ENCODE peak calls at places on chromosomes 11 and 22, in seven cellular contexts. N is posterior cingulate gyrus; E is GM13977; G is stimulated activated CD4-positive, alpha-beta T cell treated with anti-CD3 and anti-CD28 coated beads, Interleukin-1b, Interleukin-23, amount 100 ng/mL, for 24 hours; Y is fibroblast of lung; Q is NCI-H446; A is naive thymus-derived CD4-positive, alpha-beta T cell. L is an unnamed sample.
A peak's percentile ranks its signal among the peaks of the same experiment; 100 is the strongest.

GRCh38 chr11:22732588-22732987 is 66.2 kb downstream of the GAS2 start:
- DNase-seq in N (no peak), E (no peak), G (no peak), Y (no peak), Q (no peak), A (no peak), L (no peak)

GRCh38 chr11:17640493-17641164 is 78.7 kb upstream of the MYOD1 start:
- DNase-seq in N (no peak), E (peak; percentile 3), G (no peak), Y (no peak), Q (no peak), A (no peak), L (no peak)

GRCh38 chr11:47881145-47881544 is 33.0 kb upstream of the NUP160 start:
- DNase-seq in N (no peak), E (no peak), G (no peak), Y (no peak), Q (no peak), A (no peak), L (no peak)

GRCh38 chr11:14094481-14095037 is 132.0 kb downstream of the SPON1 start:
- DNase-seq in N (no peak), E (no peak), G (no peak), Y (no peak), Q (no peak), A (no peak), L (no peak)

GRCh38 chr22:27930246-27931060 is 11.4 kb upstream of the PITPNB start:
- DNase-seq in N (no peak), E (no peak), G (no peak), Y (no peak), Q (no peak), A (no peak), L (no peak)

GRCh38 chr11:46404476-46405017 is 13.0 kb upstream of the CHRM4 start:
- DNase-seq in N (peak; percentile 29), E (no peak), G (no peak), Y (no peak), Q (no peak), A (no peak), L (no peak)

GRCh38 chr11:113992459-113993105 is 17.7 kb downstream of the HTR3A start:
- DNase-seq in N (no peak), E (no peak), G (no peak), Y (no peak), Q (no peak), A (no peak), L (no peak)

GRCh38 chr11:102940714-102941588 is 14.6 kb downstream of the MMP13 start:
- DNase-seq in N (no peak), E (peak; percentile 55), G (peak; percentile 6), Y (peak; percentile 76), Q (peak; percentile 30), A (no peak), L (no peak)

GRCh38 chr22:23214398-23214797 is 34.1 kb downstream of the BCR start:
- DNase-seq in N (no peak), E (no peak), G (no peak), Y (no peak), Q (no peak), A (no peak), L (no peak)

GRCh38 chr11:73244589-73245240 is 26.6 kb downstream of the P2RY2 start:
- DNase-seq in N (no peak), E (no peak), G (no peak), Y (no peak), Q (no peak), A (no peak), L (no peak)

GRCh38 chr11:60950933-60951610 is 904 bp downstream of the SLC15A3 start:
- DNase-seq in N (no peak), E (peak; percentile 40), G (no peak), Y (peak; percentile 14), Q (no peak), A (peak; percentile 48), L (no peak)

GRCh38 chr22:44600386-44600785 is 101.6 kb upstream of the PRR5 start:
- DNase-seq in N (no peak), E (no peak), G (no peak), Y (no peak), Q (no peak), A (no peak), L (no peak)

GRCh38 chr22:42357634-42358296 is 74.4 kb downstream of the NFAM1 start:
- DNase-seq in N (no peak), E (no peak), G (no peak), Y (no peak), Q (no peak), A (no peak), L (no peak)

GRCh38 chr11:79922641-79923040 is 481.8 kb upstream of the TENM4 start:
- DNase-seq in N (no peak), E (no peak), G (no peak), Y (no peak), Q (no peak), A (no peak), L (no peak)

GRCh38 chr11:120867988-120868387 is 155.9 kb upstream of the TBCEL start:
- DNase-seq in N (no peak), E (no peak), G (no peak), Y (no peak), Q (no peak), A (no peak), L (no peak)

GRCh38 chr11:63802637-63803414 is 10.4 kb upstream of the SPINDOC start:
- DNase-seq in N (no peak), E (no peak), G (no peak), Y (peak; percentile 61), Q (no peak), A (no peak), L (no peak)

GRCh38 chr22:43553451-43554258 is 141.8 kb downstream of the MPPED1 start:
- DNase-seq in N (peak; percentile 66), E (no peak), G (no peak), Y (no peak), Q (no peak), A (no peak), L (no peak)

GRCh38 chr22:20859615-20860014 is 808 bp downstream of the SNAP29 start:
- DNase-seq in N (no peak), E (no peak), G (no peak), Y (no peak), Q (no peak), A (no peak), L (no peak)

GRCh38 chr11:11463397-11463796 is 110.3 kb upstream of the CSNK2A3 start:
- DNase-seq in N (no peak), E (no peak), G (no peak), Y (peak; percentile 14), Q (no peak), A (no peak), L (no peak)

GRCh38 chr11:119362741-119363080 is 16.2 kb upstream of the MFRP start:
- DNase-seq in N (no peak), E (no peak), G (no peak), Y (no peak), Q (no peak), A (no peak), L (no peak)

GRCh38 chr22:45188779-45189178 is 25.1 kb downstream of the NUP50 start:
- DNase-seq in N (peak; percentile 74), E (no peak), G (no peak), Y (no peak), Q (no peak), A (no peak), L (no peak)

GRCh38 chr11:102446606-102447005 is 6.0 kb downstream of the TMEM123 start:
- DNase-seq in N (no peak), E (no peak), G (no peak), Y (peak; percentile 51), Q (no peak), A (no peak), L (no peak)

GRCh38 chr11:76685237-76685636 is 14.7 kb upstream of the LRRC32 start:
- DNase-seq in N (no peak), E (no peak), G (no peak), Y (no peak), Q (no peak), A (no peak), L (no peak)